ENCODE peak calls at places on chromosomes 16 and 17, in five cellular contexts. B, R, G, V and H are unnamed samples.

GRCh38 chr17:77100009-77100408 is 40.8 kb upstream of the SEC14L1 start:
- DNase-seq in G (no peak), B (no peak), V (no peak), R (no peak), H (no peak)

GRCh38 chr16:75456971-75457370 is 7.5 kb downstream of the TMEM170A start:
- DNase-seq in V (no peak), R (no peak), B (no peak), G (no peak), H (no peak)

GRCh38 chr17:8189041-8189710 is 804 bp downstream of the BORCS6 start:
- DNase-seq in R (no peak), B (peak), G (no peak), V (no peak), H (no peak)

GRCh38 chr17:64993867-64994266 is 62.7 kb downstream of the GNA13 start:
- DNase-seq in R (no peak), G (no peak), B (no peak), V (no peak), H (no peak)

GRCh38 chr16:80466024-80466986 is 74.5 kb upstream of the DYNLRB2 start:
- DNase-seq in G (peak), B (peak), R (peak), V (peak), H (no peak)

GRCh38 chr17:39626671-39627169 is at the start of gene PPP1R1B:
- DNase-seq in V (no peak), G (no peak), R (no peak), B (no peak), H (no peak)

GRCh38 chr17:1597861-1598342 is 30.7 kb downstream of the SLC43A2 start:
- DNase-seq in V (no peak), R (no peak), B (no peak), G (no peak), H (no peak)

GRCh38 chr16:47888142-47888541 is 267.7 kb downstream of the ABCC12 start:
- DNase-seq in V (no peak), G (peak), B (no peak), R (peak), H (no peak)

GRCh38 chr17:39640493-39641118 is 3.7 kb downstream of the STARD3 start:
- DNase-seq in B (no peak), G (no peak), V (no peak), R (no peak), H (no peak)

GRCh38 chr16:3127745-3128144 is 7.1 kb upstream of the ZNF213 start:
- DNase-seq in G (no peak), V (no peak), B (no peak), R (no peak), H (no peak)

GRCh38 chr16:48963306-48963705 is 318.3 kb downstream of the CBLN1 start:
- DNase-seq in B (no peak), V (no peak), R (peak), G (peak), H (no peak)

GRCh38 chr16:57624044-57624688 is 4.3 kb upstream of the ADGRG1 start:
- DNase-seq in R (peak), B (no peak), V (no peak), G (no peak), H (no peak)

GRCh38 chr17:43327834-43328420 is 70.9 kb upstream of the ARL4D start:
- DNase-seq in G (no peak), B (no peak), R (no peak), V (no peak), H (no peak)

GRCh38 chr17:29241015-29241963 is 5.4 kb upstream of the CRYBA1 start:
- DNase-seq in V (no peak), R (peak), B (no peak), G (peak), H (no peak)

GRCh38 chr17:56679148-56679766 is 85.8 kb downstream of the NOG start:
- DNase-seq in R (peak), V (no peak), B (no peak), G (peak), H (no peak)

GRCh38 chr16:57277586-57277985 is 6.9 kb downstream of the PLLP start:
- DNase-seq in R (peak), G (peak), V (no peak), B (peak), H (no peak)

GRCh38 chr17:80751460-80752368 is 207.1 kb downstream of the RPTOR start:
- DNase-seq in G (no peak), V (no peak), R (peak), B (no peak), H (no peak)

GRCh38 chr17:31525801-31526549 is 134.5 kb downstream of the RAB11FIP4 start:
- DNase-seq in V (no peak), B (no peak), G (peak), R (no peak), H (no peak)

GRCh38 chr17:57948555-57949420 is 6.4 kb downstream of the CUEDC1 start:
- DNase-seq in G (peak), V (no peak), R (peak), B (no peak), H (no peak)
- TF ChIP-seq CTCF in G (peak), V (no peak), R (no peak), B (no peak), H (no peak)

DNA sequence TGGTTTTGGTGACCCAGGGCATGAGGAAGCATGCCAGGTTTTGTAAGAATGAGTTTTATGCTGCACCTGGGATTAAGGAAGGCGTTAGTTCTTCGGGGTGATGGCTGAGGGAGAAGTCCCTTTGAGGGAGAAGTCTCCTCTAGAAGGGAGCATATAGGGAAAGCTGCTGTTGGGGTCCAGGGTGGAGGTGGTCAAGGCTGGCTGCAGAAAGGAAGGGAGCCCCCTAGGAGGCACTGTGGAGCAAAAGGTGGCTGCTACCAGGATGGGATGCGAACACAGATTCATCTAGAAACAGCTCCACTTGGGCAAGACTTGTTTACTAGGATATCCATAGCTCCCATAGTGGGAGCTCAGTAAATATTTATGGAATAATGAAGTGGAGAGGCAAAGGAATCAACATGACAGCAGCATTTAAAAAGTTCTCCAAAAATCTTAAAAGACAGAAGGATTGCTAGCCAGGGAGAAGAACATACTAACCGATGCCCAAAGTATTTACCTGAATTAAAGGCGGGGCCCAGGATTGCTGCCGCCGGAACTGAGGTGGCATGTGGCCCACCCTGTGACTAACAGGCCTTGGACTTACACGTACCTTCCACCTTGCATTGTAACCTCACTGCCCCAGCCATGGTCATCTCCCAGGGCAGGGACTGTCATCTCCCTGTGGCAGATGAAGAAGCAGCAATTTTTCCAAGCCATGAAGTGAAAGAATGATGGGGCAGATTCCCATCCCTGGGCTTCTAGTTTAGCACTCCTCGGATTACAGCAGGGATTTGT is 7.1 kb upstream of the LPCAT2 start:
- DNase-seq in G (peak), V (no peak), R (no peak), B (no peak), H (no peak)
- TF ChIP-seq CTCF in G (peak), V (peak), R (peak), B (no peak), H (no peak)

GRCh38 chr17:27568811-27569210 is 62.2 kb upstream of the LGALS9 start:
- DNase-seq in B (no peak), G (no peak), V (no peak), R (no peak), H (no peak)
- TF ChIP-seq CTCF in B (no peak), G (no peak), V (no peak), R (no peak), H (no peak)

GRCh38 chr16:67518676-67519075 is 10.0 kb upstream of the RIPOR1 start:
- DNase-seq in G (no peak), B (no peak), V (no peak), R (no peak), H (no peak)
- TF ChIP-seq CTCF in G (no peak), B (no peak), V (no peak), R (no peak), H (no peak)

GRCh38 chr17:48110722-48111121 is 3.2 kb downstream of the SNX11 start:
- DNase-seq in V (no peak), G (no peak), R (no peak), B (no peak), H (no peak)

GRCh38 chr17:48106802-48107136 is 797 bp upstream of the SNX11 start:
- DNase-seq in R (no peak), B (no peak), G (no peak), V (no peak), H (no peak)

GRCh38 chr17:48104440-48104839 is 3.1 kb upstream of the SNX11 start:
- DNase-seq in B (no peak), V (no peak), G (no peak), R (no peak), H (no peak)

GRCh38 chr17:48103379-48103715 is 2.1 kb upstream of the CBX1 start:
- DNase-seq in R (no peak), G (no peak), B (no peak), V (no peak), H (no peak)

GRCh38 chr17:48107137-48108055 is at the start of gene SNX11:
- DNase-seq in V (peak), R (peak), G (peak), B (peak), H (peak)
- TF ChIP-seq CTCF in V (no peak), R (peak), G (no peak), B (no peak), H (no peak)

DNA sequence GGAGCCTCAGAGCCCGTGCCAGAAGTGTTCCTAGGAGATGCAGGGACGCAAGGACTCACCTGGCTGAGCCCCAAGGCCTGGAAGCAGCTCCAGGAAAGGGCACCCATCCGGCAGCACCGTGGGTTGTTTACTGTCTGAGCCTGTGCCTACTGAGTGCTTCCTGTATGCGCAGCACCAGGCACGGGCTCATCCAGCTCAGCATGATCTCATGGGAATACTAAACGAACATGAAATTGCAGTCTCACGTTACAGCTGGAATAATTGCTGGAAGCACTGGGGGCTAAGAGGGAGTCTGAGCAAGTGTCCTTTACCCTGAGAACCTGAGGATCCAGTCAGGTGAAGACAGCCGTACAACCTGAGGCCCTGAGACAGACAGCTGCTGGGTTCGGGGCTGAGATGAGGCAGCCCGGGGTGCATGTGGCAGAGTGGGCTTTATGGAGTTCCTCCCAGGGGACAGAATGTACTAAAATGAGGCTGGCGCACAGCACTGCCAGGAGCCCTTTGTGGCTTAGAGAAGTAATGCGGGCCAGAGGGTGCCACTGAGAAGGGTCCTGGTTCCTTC is 5.4 kb downstream of the CTRL start:
- DNase-seq in B (no peak), R (peak), V (no peak), G (peak), H (no peak)
- TF ChIP-seq CTCF in B (no peak), R (no peak), V (peak), G (no peak), H (no peak)

DNA sequence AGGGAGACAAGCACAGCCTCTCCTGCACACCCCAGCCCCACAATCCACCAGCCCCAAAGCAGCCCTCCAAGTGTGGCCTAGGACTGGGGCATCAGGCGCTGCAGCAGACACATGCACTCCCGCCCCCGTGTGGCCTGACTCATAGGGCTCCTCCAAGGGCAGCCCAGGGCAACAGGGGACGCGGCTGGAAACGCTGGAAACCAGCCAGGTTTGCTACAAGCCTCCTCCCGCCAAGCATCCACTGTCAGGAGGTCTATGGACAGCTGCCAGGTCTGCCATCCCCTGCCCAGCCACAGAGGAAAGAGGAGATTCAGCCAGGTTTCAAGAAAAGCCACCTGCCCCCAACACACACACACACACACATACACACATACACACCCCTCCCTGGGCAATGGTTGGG is 25.8 kb downstream of the SRCIN1 start:
- DNase-seq in V (no peak), G (peak), B (no peak), R (peak), H (no peak)
- TF ChIP-seq CTCF in V (peak), G (peak), B (no peak), R (peak), H (peak)